ENCODE peak calls at places on chromosomes 5 and 9, in five cellular contexts. S is A673, X is GM12878, K is mammary epithelial cell, Y is GM23338. J is an unnamed sample. For H3K36me3, the result is how much of the 10 kb centered on the place peaks cover.

GRCh38 chr5:34913072-34913471 is 2.2 kb downstream of the RAD1 start:
- DNase-seq in S (no peak), X (no peak), K (no peak), Y (no peak), J (no peak)

GRCh38 chr5:91122663-91123062 is 260.5 kb downstream of the ARRDC3 start:
- DNase-seq in S (peak), X (no peak), K (no peak), Y (no peak), J (no peak)

GRCh38 chr9:95024097-95024671 is 293.3 kb downstream of the FANCC start:
- DNase-seq in S (no peak), X (no peak), K (no peak), Y (peak), J (no peak)

GRCh38 chr9:136083558-136084190 is 11.4 kb downstream of the NACC2 start:
- DNase-seq in S (no peak), X (no peak), K (no peak), Y (no peak), J (no peak)

GRCh38 chr5:138948391-138949222 is 73.5 kb upstream of the LRRTM2 start:
- DNase-seq in S (no peak), X (no peak), K (no peak), Y (no peak), J (no peak)

GRCh38 chr9:129889936-129890717 is 54.9 kb downstream of the USP20 start:
- DNase-seq in S (no peak), X (peak), K (no peak), Y (peak), J (peak)

GRCh38 chr9:107733530-107733907 is 243.9 kb upstream of the KLF4 start:
- DNase-seq in S (no peak), X (no peak), K (no peak), Y (no peak), J (no peak)

GRCh38 chr9:134964271-134964670 is 46.6 kb upstream of the FCN1 start:
- DNase-seq in S (no peak), X (no peak), K (no peak), Y (no peak), J (no peak)

GRCh38 chr9:121650220-121651013 is 1.0 kb upstream of the DAB2IP start:
- DNase-seq in S (peak), X (no peak), K (no peak), Y (peak), J (peak)

GRCh38 chr5:40983781-40984180 is 74.5 kb downstream of the C7 start:
- DNase-seq in S (no peak), X (no peak), K (peak), Y (no peak), J (no peak)

GRCh38 chr5:141001466-141001853 is 35.2 kb downstream of the PCDHAC2 start:
- DNase-seq in S (peak), X (no peak), K (peak), Y (peak), J (no peak)

GRCh38 chr9:134318941-134319305 is 7.3 kb upstream of the RXRA start:
- DNase-seq in S (no peak), X (no peak), K (no peak), Y (no peak), J (no peak)

GRCh38 chr5:153896117-153896516 is 142.6 kb downstream of the FAM114A2 start:
- DNase-seq in S (no peak), X (no peak), K (peak), Y (no peak), J (no peak)

GRCh38 chr5:61293873-61294272 is 38.2 kb upstream of the ZSWIM6 start:
- DNase-seq in S (no peak), X (no peak), K (no peak), Y (no peak), J (no peak)

GRCh38 chr9:81804306-81804705 is 115.0 kb upstream of the TLE1 start:
- DNase-seq in S (no peak), X (no peak), K (no peak), Y (no peak), J (no peak)

GRCh38 chr5:107476783-107477182 is 194.0 kb downstream of the EFNA5 start:
- DNase-seq in S (peak), X (peak), K (no peak), Y (peak), J (no peak)

GRCh38 chr9:123058834-123059233 is 25.4 kb downstream of the GPR21 start:
- DNase-seq in S (no peak), X (no peak), K (peak), Y (no peak), J (no peak)

GRCh38 chr5:16446993-16447392 is 18.6 kb downstream of the ZNF622 start:
- DNase-seq in S (no peak), X (no peak), K (no peak), Y (peak), J (no peak)

GRCh38 chr9:83142389-83142788 is 79.4 kb upstream of the RASEF start:
- DNase-seq in S (no peak), X (no peak), K (no peak), Y (no peak), J (no peak)

GRCh38 chr5:75552764-75553163 is 41.1 kb downstream of the POLK start:
- DNase-seq in S (no peak), X (no peak), K (no peak), Y (no peak), J (no peak)

GRCh38 chr5:133267601-133268000 is 215.8 kb downstream of the HSPA4 start:
- DNase-seq in S (no peak), X (no peak), K (no peak), Y (no peak), J (no peak)

GRCh38 chr9:134970198-134970597 is 52.5 kb upstream of the FCN1 start:
- DNase-seq in S (no peak), X (no peak), K (no peak), Y (no peak), J (no peak)

GRCh38 chr9:82989949-82990348 is 73.0 kb downstream of the RASEF start:
- DNase-seq in S (no peak), X (no peak), K (no peak), Y (no peak), J (no peak)

GRCh38 chr5:176796411-176796810 is 13.9 kb upstream of the UNC5A start:
- DNase-seq in S (peak), X (no peak), K (no peak), Y (no peak), J (no peak)

GRCh38 chr9:88746744-88747398 is 211.9 kb downstream of the NXNL2 start:
- DNase-seq in S (no peak), X (no peak), K (no peak), Y (peak), J (no peak)

GRCh38 chr9:8071445-8071798 is 271.8 kb upstream of the DMAC1 start:
- DNase-seq in S (no peak), X (no peak), K (no peak), Y (no peak), J (no peak)

GRCh38 chr5:41722359-41722950 is 147.8 kb downstream of the OXCT1 start:
- DNase-seq in S (peak), X (no peak), K (no peak), Y (peak), J (no peak)

GRCh38 chr5:131305906-131306305 is 42.1 kb downstream of the CDC42SE2 start:
- DNase-seq in S (no peak), X (no peak), K (peak), Y (no peak), J (no peak)

GRCh38 chr9:91837982-91838731 is 111.9 kb downstream of the ROR2 start:
- DNase-seq in S (peak), X (no peak), K (peak), Y (no peak), J (no peak)

DNA sequence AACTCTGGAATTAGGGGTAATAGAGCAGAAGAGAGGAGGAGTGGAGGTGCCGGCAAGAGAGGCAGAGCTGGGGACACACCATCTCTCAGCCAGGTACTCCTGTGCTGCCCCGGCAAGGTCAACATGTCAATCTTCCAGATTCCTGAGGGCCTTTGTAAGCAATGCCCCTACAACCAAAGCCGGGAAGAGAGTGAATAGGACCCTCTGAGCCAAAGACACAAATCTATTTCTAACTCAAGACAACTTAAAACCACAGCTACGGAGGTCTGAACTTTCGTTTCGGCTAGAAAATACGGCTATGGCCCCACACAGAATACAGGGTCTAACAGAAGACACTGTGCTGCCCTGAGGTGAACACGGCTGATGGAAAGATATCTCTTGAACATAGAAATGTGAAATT is 66.6 kb downstream of the SERINC5 start:
- DNase-seq in S (no peak), X (no peak), K (no peak), Y (peak), J (peak)
- H3K4me3 ChIP-seq in S (no peak), X (no peak), K (no peak), Y (no peak), J (peak)

DNA sequence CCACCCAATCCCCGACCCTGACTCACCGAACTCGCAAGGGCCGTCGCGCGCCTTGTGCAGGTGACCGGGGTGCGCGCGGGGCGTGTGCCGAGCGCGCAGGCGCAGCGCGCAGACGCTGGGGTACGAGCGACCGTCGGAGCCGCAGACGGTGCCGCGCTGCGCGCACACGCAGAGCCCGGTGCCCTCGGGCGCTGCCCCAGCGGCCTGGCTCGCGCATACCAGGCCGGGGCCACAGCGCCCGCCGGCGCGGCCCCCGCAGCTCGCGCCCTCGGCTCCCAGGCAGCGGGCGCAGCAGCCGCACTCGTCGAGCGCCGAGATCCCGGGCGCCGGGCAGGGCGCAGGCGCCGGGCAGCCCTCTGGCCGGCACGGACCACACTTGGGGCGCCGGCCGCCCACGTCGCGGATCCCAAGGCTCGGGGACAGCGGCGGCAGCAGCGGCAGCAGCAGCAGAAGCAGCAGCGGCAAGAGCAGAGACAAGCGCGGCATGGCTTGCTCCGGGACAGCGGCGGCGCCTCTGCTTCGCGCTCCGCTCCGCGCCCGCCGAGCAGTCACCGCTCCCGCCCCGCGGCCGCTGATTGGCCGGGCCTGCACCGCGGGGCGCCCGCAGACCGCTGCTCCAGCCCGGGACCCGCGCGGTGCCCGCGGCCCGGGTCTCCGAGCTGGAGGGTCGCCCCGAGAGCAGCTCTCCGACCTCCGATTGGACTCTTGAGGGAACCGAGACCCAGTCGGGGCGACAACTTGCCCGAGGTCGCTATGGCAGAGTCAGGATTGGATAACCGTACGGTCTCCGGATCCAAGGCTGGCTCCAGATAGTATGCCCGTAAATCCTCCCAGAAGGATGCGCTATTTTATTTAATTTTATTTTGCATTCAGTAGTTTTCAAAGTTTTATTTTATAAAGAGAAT is at the start of gene IGFBPL1:
- DNase-seq in S (peak), X (no peak), K (peak), Y (peak), J (no peak)
- TF ChIP-seq EZH2 in S (peak), X (no peak), K (peak), Y (peak), J (no peak)

DNA sequence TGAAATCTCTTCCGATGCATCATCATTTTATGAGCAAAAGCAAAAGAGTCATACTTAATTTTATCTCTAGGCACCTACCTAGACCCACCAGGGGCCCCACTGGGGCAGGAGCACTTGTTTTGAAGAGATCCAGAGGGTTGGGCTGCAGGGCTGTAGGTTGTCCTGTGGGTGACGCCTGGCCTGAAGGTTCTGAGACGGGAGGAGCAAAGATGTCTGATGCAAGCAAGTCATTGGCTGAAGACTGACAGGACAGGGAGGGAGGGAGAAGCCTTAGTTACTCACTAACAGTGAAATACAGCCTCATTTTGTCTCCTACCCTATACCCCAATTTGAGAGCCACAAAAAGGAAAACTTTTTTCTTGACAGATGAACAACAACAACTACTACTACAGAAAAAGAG is 17.1 kb upstream of the C9 start:
- DNase-seq in S (no peak), X (no peak), K (no peak), Y (no peak), J (no peak)
- H3K36me3 ChIP-seq in S (under half), X (under half), K (under half), Y (under half), J (under half)

DNA sequence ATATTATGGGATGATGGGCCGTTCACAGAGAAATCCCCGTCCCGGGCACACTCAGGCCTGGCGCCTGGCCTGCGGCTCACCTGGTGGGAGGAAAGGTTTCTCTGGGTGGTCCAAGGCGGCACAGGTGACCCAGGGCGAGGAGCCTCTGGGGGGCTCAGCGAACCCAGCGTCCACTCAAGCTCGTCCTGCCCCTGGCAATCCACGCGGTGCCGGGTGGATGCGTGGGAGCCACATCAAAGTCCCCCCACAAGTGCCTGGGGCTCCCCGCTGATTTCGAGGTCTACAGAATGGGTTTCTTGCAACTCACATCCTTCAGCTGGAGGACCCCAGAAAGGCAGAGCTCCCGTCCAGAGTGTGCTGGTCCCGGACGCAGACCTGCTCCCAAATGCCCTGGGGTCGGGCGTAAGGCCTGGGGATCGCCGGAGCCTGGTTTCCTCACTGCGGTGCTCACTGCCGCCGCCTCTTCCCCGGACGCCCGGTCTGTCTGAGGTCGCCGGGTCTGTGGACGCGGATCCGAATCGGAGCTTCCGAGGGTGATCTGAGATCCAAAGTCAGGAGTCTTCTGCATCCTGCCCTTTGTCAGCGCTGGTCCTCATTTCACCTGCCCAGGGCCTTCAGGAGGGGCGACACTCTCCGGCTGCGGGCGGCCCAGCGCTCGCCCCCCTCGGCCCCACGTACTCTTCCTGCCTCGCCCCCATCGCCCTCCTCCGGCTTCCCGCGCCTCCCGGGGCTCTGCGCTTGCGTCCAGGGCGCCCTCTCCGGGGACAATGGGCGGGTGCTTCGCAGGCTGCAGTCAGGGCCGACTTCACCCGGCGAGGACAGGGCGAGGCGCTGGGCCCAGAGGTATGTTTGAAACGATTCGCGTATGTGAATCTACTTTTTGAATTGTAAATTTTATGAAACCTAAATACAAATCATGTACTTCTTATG is 20.0 kb upstream of the RUFY1 start:
- DNase-seq in S (no peak), X (no peak), K (no peak), Y (peak), J (peak)
- H3K4me3 ChIP-seq in S (no peak), X (peak), K (peak), Y (peak), J (peak)

GRCh38 chr9:126500600-126501382 is 112.9 kb upstream of the LMX1B start:
- DNase-seq in S (peak), X (no peak), K (peak), Y (peak), J (peak)
- TF ChIP-seq EZH2 in S (no peak), X (no peak), K (no peak), Y (peak), J (no peak)

GRCh38 chr5:9920696-9921095 is 290.5 kb upstream of the TAS2R1 start:
- DNase-seq in S (no peak), X (no peak), K (no peak), Y (no peak), J (no peak)
- H3K36me3 ChIP-seq in S (under half), X (under half), K (under half), Y (under half), J (under half)